ENCODE peak calls at places on chromosomes 4 and X, in ten cellular contexts. S is small intestine; H is activated CD4-positive, alpha-beta T cell treated with anti-CD3 and anti-CD28 coated beads, Interleukin-2, amount 50 U/mL, for 1 hour; O is tibial artery; Q is HTR-8/SVneo; D is RWPE1; E is cardiac fibroblast; G is stimulated activated CD4-positive, alpha-beta T cell treated with anti-CD3 and anti-CD28 coated beads, Interleukin-12 subunit alpha, Interleukin-12 subunit beta, amount 100 ng/mL, for 48 hours; T is PC-9; U is fibroblast of the aortic adventitia. C is an unnamed sample.

GRCh38 chr4:4672397-4672796 is 130.5 kb upstream of the STX18 start:
- DNase-seq in S (peak; percentile 58), H (no peak), O (no peak), Q (no peak), D (no peak), E (no peak), G (no peak), T (no peak), U (no peak), C (no peak)

GRCh38 chrX:154082396-154083133 is 15.0 kb downstream of the MECP2 start:
- DNase-seq in S (no peak), H (no peak), O (no peak), Q (no peak), D (peak; percentile 19), E (peak; percentile 68), G (no peak), T (peak; percentile 33), U (peak; percentile 80), C (no peak)

GRCh38 chrX:18886344-18887161 is 97.4 kb downstream of the PHKA2 start:
- DNase-seq in S (peak; percentile 78), H (peak; percentile 35), O (peak; percentile 85), Q (peak; percentile 18), D (no peak), E (peak; percentile 76), G (no peak), T (peak; percentile 80), U (peak; percentile 55), C (peak; percentile 22)

GRCh38 chr4:8548731-8549351 is 31.4 kb upstream of the GPR78 start:
- DNase-seq in S (no peak), H (no peak), O (no peak), Q (no peak), D (no peak), E (no peak), G (no peak), T (peak; percentile 68), U (no peak), C (no peak)

GRCh38 chr4:2333356-2333841 is 71.5 kb upstream of the MXD4 start:
- DNase-seq in S (peak; percentile 87), H (no peak), O (no peak), Q (no peak), D (no peak), E (no peak), G (no peak), T (peak; percentile 57), U (no peak), C (no peak)

GRCh38 chr4:44446801-44447562 is 1.6 kb downstream of the KCTD8 start:
- DNase-seq in S (no peak), H (no peak), O (no peak), Q (no peak), D (peak; percentile 4), E (peak; percentile 0), G (no peak), T (no peak), U (no peak), C (no peak)

GRCh38 chrX:8284131-8284530 is 113.1 kb upstream of the VCX2 start:
- DNase-seq in S (no peak), H (no peak), O (no peak), Q (no peak), D (no peak), E (no peak), G (no peak), T (no peak), U (no peak), C (no peak)

GRCh38 chr4:52711834-52712171 is 39.4 kb downstream of the ERVMER34-1 start:
- DNase-seq in S (no peak), H (no peak), O (no peak), Q (no peak), D (no peak), E (no peak), G (no peak), T (no peak), U (no peak), C (no peak)

GRCh38 chrX:111009256-111009655 is 86.7 kb upstream of the PAK3 start:
- DNase-seq in S (no peak), H (no peak), O (no peak), Q (no peak), D (no peak), E (no peak), G (no peak), T (no peak), U (no peak), C (no peak)

GRCh38 chr4:64784125-64784524 is 374.9 kb upstream of the TECRL start:
- DNase-seq in S (no peak), H (no peak), O (no peak), Q (no peak), D (no peak), E (peak; percentile 0), G (no peak), T (peak; percentile 3), U (peak; percentile 61), C (no peak)

GRCh38 chr4:152265149-152265621 is 270.7 kb downstream of the FBXW7 start:
- DNase-seq in S (no peak), H (no peak), O (no peak), Q (peak; percentile 67), D (peak; percentile 79), E (peak; percentile 77), G (no peak), T (no peak), U (peak; percentile 98), C (peak; percentile 21)

GRCh38 chrX:34578237-34578636 is 78.8 kb downstream of the TMEM47 start:
- DNase-seq in S (peak; percentile 0), H (no peak), O (no peak), Q (peak; percentile 3), D (no peak), E (peak; percentile 62), G (no peak), T (no peak), U (peak; percentile 73), C (no peak)

GRCh38 chr4:8639021-8639420 is 46.5 kb downstream of the CPZ start:
- DNase-seq in S (no peak), H (no peak), O (no peak), Q (no peak), D (no peak), E (no peak), G (no peak), T (no peak), U (no peak), C (no peak)

GRCh38 chrX:101491943-101492342 is 6.7 kb downstream of the ARMCX4 start:
- DNase-seq in S (no peak), H (no peak), O (no peak), Q (no peak), D (no peak), E (no peak), G (no peak), T (no peak), U (no peak), C (no peak)

GRCh38 chr4:113603926-113604325 is 157.6 kb downstream of the CAMK2D start:
- DNase-seq in S (no peak), H (no peak), O (no peak), Q (no peak), D (no peak), E (peak; percentile 56), G (no peak), T (no peak), U (peak; percentile 67), C (no peak)

GRCh38 chr4:73438048-73438447 is 2.0 kb downstream of the AFP start:
- DNase-seq in S (no peak), H (no peak), O (no peak), Q (no peak), D (no peak), E (no peak), G (no peak), T (no peak), U (no peak), C (no peak)

GRCh38 chr4:46956451-46956850 is 36.9 kb downstream of the GABRA4 start:
- DNase-seq in S (no peak), H (no peak), O (no peak), Q (no peak), D (no peak), E (no peak), G (no peak), T (no peak), U (no peak), C (no peak)

GRCh38 chrX:153457827-153458466 is 12.1 kb upstream of the TREX2 start:
- DNase-seq in S (no peak), H (no peak), O (no peak), Q (no peak), D (no peak), E (no peak), G (no peak), T (no peak), U (no peak), C (no peak)

GRCh38 chrX:53133400-53133799 is 39.5 kb downstream of the KANTR start:
- DNase-seq in S (no peak), H (no peak), O (no peak), Q (no peak), D (peak; percentile 27), E (no peak), G (no peak), T (no peak), U (no peak), C (no peak)

GRCh38 chr4:39922389-39922788 is 55.3 kb downstream of the PDS5A start:
- DNase-seq in S (peak; percentile 63), H (no peak), O (no peak), Q (no peak), D (no peak), E (no peak), G (no peak), T (no peak), U (no peak), C (no peak)

GRCh38 chrX:45537936-45538335 is 337.3 kb upstream of the DIPK2B start:
- DNase-seq in S (no peak), H (no peak), O (no peak), Q (no peak), D (no peak), E (peak; percentile 30), G (no peak), T (no peak), U (no peak), C (no peak)

GRCh38 chrX:70001269-70001668 is 48.5 kb downstream of the AWAT2 start:
- DNase-seq in S (no peak), H (no peak), O (no peak), Q (no peak), D (no peak), E (peak; percentile 83), G (no peak), T (no peak), U (peak; percentile 8), C (no peak)

GRCh38 chr4:85864806-85865205 is 389.9 kb downstream of the ARHGAP24 start:
- DNase-seq in S (no peak), H (no peak), O (no peak), Q (no peak), D (no peak), E (no peak), G (no peak), T (no peak), U (no peak), C (no peak)

GRCh38 chrX:70062961-70063550 is 799 bp downstream of the OTUD6A start:
- DNase-seq in S (no peak), H (no peak), O (no peak), Q (no peak), D (no peak), E (no peak), G (no peak), T (no peak), U (no peak), C (no peak)

GRCh38 chrX:3094261-3094660 is 53.0 kb downstream of the ARSF start:
- DNase-seq in S (peak; percentile 66), H (no peak), O (no peak), Q (no peak), D (peak; percentile 41), E (peak; percentile 7), G (no peak), T (peak; percentile 0), U (peak; percentile 43), C (no peak)

GRCh38 chr4:68451246-68452211 is 4.3 kb downstream of the TMPRSS11E start:
- DNase-seq in S (no peak), H (no peak), O (no peak), Q (no peak), D (peak; percentile 30), E (no peak), G (no peak), T (no peak), U (peak; percentile 2), C (no peak)

GRCh38 chr4:74635490-74636123 is 158.7 kb downstream of the BTC start:
- DNase-seq in S (no peak), H (no peak), O (no peak), Q (no peak), D (peak; percentile 55), E (no peak), G (no peak), T (no peak), U (no peak), C (no peak)

GRCh38 chr4:152224223-152224622 is 311.7 kb downstream of the FBXW7 start:
- DNase-seq in S (no peak), H (no peak), O (no peak), Q (no peak), D (no peak), E (no peak), G (no peak), T (no peak), U (no peak), C (no peak)

C was measured in HepG2.